ENCODE peak calls at places on chromosomes 7 and 10, in five cellular contexts. K, X, Q, A and R are unnamed samples.

GRCh38 chr10:63720689-63721088 is 199.5 kb downstream of the REEP3 start:
- DNase-seq in K (no peak), X (no peak), Q (peak; percentile 23), A (no peak), R (no peak)

GRCh38 chr10:73997479-73997805 is 474 bp upstream of the VCL start:
- DNase-seq in K (no peak), X (no peak), Q (peak; percentile 97), A (peak; percentile 16), R (no peak)

GRCh38 chr7:10889266-10889898 is 84.3 kb upstream of the PHF14 start:
- DNase-seq in K (peak; percentile 20), X (peak; percentile 3), Q (peak; percentile 66), A (no peak), R (no peak)

GRCh38 chr7:30027065-30027456 is 559 bp upstream of the FKBP14 start:
- DNase-seq in K (peak; percentile 7), X (peak; percentile 7), Q (peak; percentile 83), A (no peak), R (no peak)

GRCh38 chr7:43014374-43014773 is 82.2 kb downstream of the MRPL32 start:
- DNase-seq in K (no peak), X (no peak), Q (no peak), A (no peak), R (no peak)

GRCh38 chr7:27107901-27108381 is 5.5 kb upstream of the HOXA2 start:
- DNase-seq in K (no peak), X (no peak), Q (no peak), A (no peak), R (no peak)

GRCh38 chr10:11823989-11824346 is 812 bp downstream of the PROSER2 start:
- DNase-seq in K (no peak), X (no peak), Q (peak; percentile 35), A (no peak), R (no peak)

GRCh38 chr7:156257904-156258303 is 382.7 kb upstream of the RNF32 start:
- DNase-seq in K (no peak), X (no peak), Q (no peak), A (no peak), R (no peak)

GRCh38 chr7:152894295-152895170 is 135.0 kb downstream of the ACTR3B start:
- DNase-seq in K (peak; percentile 25), X (no peak), Q (peak; percentile 37), A (no peak), R (peak; percentile 71)

GRCh38 chr10:34522542-34522941 is 292.6 kb downstream of the PARD3 start:
- DNase-seq in K (no peak), X (no peak), Q (peak; percentile 84), A (no peak), R (no peak)

GRCh38 chr10:8731415-8732110 is 677.1 kb downstream of the GATA3 start:
- DNase-seq in K (no peak), X (no peak), Q (no peak), A (no peak), R (no peak)

GRCh38 chr7:155084021-155084420 is 13.9 kb downstream of the HTR5A start:
- DNase-seq in K (no peak), X (no peak), Q (no peak), A (no peak), R (no peak)

GRCh38 chr7:83594076-83594475 is 54.9 kb downstream of the SEMA3E start:
- DNase-seq in K (no peak), X (no peak), Q (no peak), A (no peak), R (no peak)

GRCh38 chr7:131057015-131057518 is 270.6 kb upstream of the MKLN1 start:
- DNase-seq in K (no peak), X (no peak), Q (peak; percentile 45), A (no peak), R (no peak)

GRCh38 chr10:63555330-63555729 is 34.1 kb downstream of the REEP3 start:
- DNase-seq in K (no peak), X (no peak), Q (no peak), A (no peak), R (no peak)

GRCh38 chr10:103765981-103766380 is 89.4 kb downstream of the SH3PXD2A start:
- DNase-seq in K (peak; percentile 73), X (peak; percentile 68), Q (no peak), A (peak; percentile 55), R (no peak)

GRCh38 chr7:155850730-155851678 is 38.7 kb upstream of the SHH start:
- DNase-seq in K (no peak), X (no peak), Q (no peak), A (no peak), R (no peak)

GRCh38 chr10:51876528-51876927 is 177.1 kb upstream of the CSTF2T start:
- DNase-seq in K (no peak), X (no peak), Q (no peak), A (no peak), R (no peak)

GRCh38 chr10:103232772-103233488 is 12.8 kb upstream of the RPEL1 start:
- DNase-seq in K (no peak), X (no peak), Q (no peak), A (no peak), R (no peak)